ENCODE peak calls at places on chromosomes 5 and 9, in five cellular contexts. L, F, W, A and D are unnamed samples.

GRCh38 chr9:38707885-38708640 is 11.9 kb downstream of the FAM240B start:
- DNase-seq in L (no peak), F (peak; percentile 78), W (no peak), A (no peak), D (no peak)

GRCh38 chr5:62569466-62569865 is 9.2 kb upstream of the LRRC70 start:
- DNase-seq in L (no peak), F (no peak), W (no peak), A (no peak), D (no peak)

GRCh38 chr9:127535834-127536233 is 76.2 kb upstream of the STXBP1 start:
- DNase-seq in L (no peak), F (no peak), W (no peak), A (peak; percentile 53), D (no peak)

GRCh38 chr5:167642779-167643517 is 648.5 kb upstream of the WWC1 start:
- DNase-seq in L (no peak), F (no peak), W (no peak), A (peak; percentile 98), D (no peak)

GRCh38 chr5:74634611-74635286 is 5.8 kb downstream of the ENC1 start:
- DNase-seq in L (no peak), F (no peak), W (no peak), A (no peak), D (no peak)

GRCh38 chr5:5419291-5420210 is 2.9 kb upstream of the ICE1 start:
- DNase-seq in L (no peak), F (peak; percentile 63), W (no peak), A (peak; percentile 96), D (no peak)

GRCh38 chr5:33180900-33181299 is 259.9 kb upstream of the TARS1 start:
- DNase-seq in L (no peak), F (no peak), W (no peak), A (peak; percentile 36), D (no peak)

GRCh38 chr5:162209005-162209605 is 141.5 kb downstream of the GABRG2 start:
- DNase-seq in L (peak; percentile 26), F (peak; percentile 94), W (no peak), A (peak; percentile 6), D (no peak)

GRCh38 chr5:143924311-143924710 is 112.3 kb downstream of the HMHB1 start:
- DNase-seq in L (no peak), F (no peak), W (no peak), A (no peak), D (no peak)

GRCh38 chr5:64096771-64097170 is 68.9 kb upstream of the RNF180 start:
- DNase-seq in L (no peak), F (no peak), W (no peak), A (no peak), D (no peak)

GRCh38 chr9:19976226-19976625 is 187.4 kb upstream of the SLC24A2 start:
- DNase-seq in L (no peak), F (no peak), W (no peak), A (no peak), D (no peak)

GRCh38 chr5:137385064-137385463 is 114.1 kb downstream of the SPOCK1 start:
- DNase-seq in L (no peak), F (no peak), W (no peak), A (no peak), D (no peak)

GRCh38 chr9:37293664-37294524 is 128.6 kb upstream of the GRHPR start:
- DNase-seq in L (no peak), F (no peak), W (no peak), A (no peak), D (no peak)

GRCh38 chr5:149646564-149646963 is 65.3 kb downstream of the ARHGEF37 start:
- DNase-seq in L (no peak), F (peak; percentile 41), W (no peak), A (peak; percentile 35), D (no peak)

GRCh38 chr5:77076961-77077820 is 9.9 kb downstream of the ZBED3 start:
- DNase-seq in L (peak; percentile 79), F (peak; percentile 94), W (peak; percentile 49), A (peak; percentile 21), D (peak; percentile 55)

GRCh38 chr5:153223376-153223775 is 267.1 kb upstream of the GRIA1 start:
- DNase-seq in L (no peak), F (no peak), W (no peak), A (peak; percentile 5), D (no peak)

GRCh38 chr5:145056805-145057204 is 778.3 kb downstream of the PRELID2 start:
- DNase-seq in L (no peak), F (no peak), W (no peak), A (peak; percentile 56), D (no peak)

GRCh38 chr9:69933445-69933844 is 110.2 kb upstream of the MAMDC2 start:
- DNase-seq in L (no peak), F (no peak), W (no peak), A (no peak), D (no peak)

GRCh38 chr9:134637696-134638502 is 3.7 kb upstream of the COL5A1 start:
- DNase-seq in L (no peak), F (no peak), W (no peak), A (no peak), D (no peak)

GRCh38 chr9:90838098-90838497 is 36.5 kb downstream of the SYK start:
- DNase-seq in L (peak; percentile 8), F (peak; percentile 27), W (no peak), A (no peak), D (no peak)

GRCh38 chr9:72753261-72753893 is 199.5 kb downstream of the ALDH1A1 start:
- DNase-seq in L (no peak), F (no peak), W (no peak), A (peak; percentile 3), D (no peak)

GRCh38 chr9:121277518-121278275 is 9.7 kb downstream of the GSN start:
- DNase-seq in L (no peak), F (no peak), W (no peak), A (peak; percentile 46), D (no peak)

GRCh38 chr5:132098621-132099020 is 25.0 kb downstream of the CSF2 start:
- DNase-seq in L (no peak), F (no peak), W (no peak), A (no peak), D (no peak)

GRCh38 chr5:103393131-103393754 is 134.7 kb downstream of the MACIR start:
- DNase-seq in L (no peak), F (peak; percentile 64), W (no peak), A (no peak), D (no peak)

GRCh38 chr9:38160613-38161215 is 91.7 kb upstream of the SHB start:
- DNase-seq in L (peak; percentile 77), F (peak; percentile 92), W (peak; percentile 62), A (peak; percentile 38), D (no peak)

GRCh38 chr5:170312666-170313065 is 15.1 kb upstream of the LCP2 start:
- DNase-seq in L (no peak), F (no peak), W (no peak), A (peak; percentile 88), D (peak; percentile 97)

GRCh38 chr9:14692918-14693861 is at the start of gene ZDHHC21:
- DNase-seq in L (peak; percentile 78), F (peak; percentile 87), W (peak; percentile 58), A (peak; percentile 20), D (peak; percentile 48)
- TF ChIP-seq CTCF in L (no peak), F (no peak), W (no peak), A (no peak), D (no peak)

GRCh38 chr9:133340916-133341315 is 4.9 kb upstream of the SURF6 start:
- DNase-seq in L (no peak), F (no peak), W (no peak), A (no peak), D (no peak)

GRCh38 chr9:133342083-133342406 is 5.9 kb downstream of the MED22 start:
- DNase-seq in L (no peak), F (peak; percentile 90), W (no peak), A (no peak), D (no peak)

GRCh38 chr9:133344071-133344470 is 3.9 kb downstream of the MED22 start:
- DNase-seq in L (no peak), F (no peak), W (no peak), A (no peak), D (no peak)

GRCh38 chr9:133341369-133342082 is 5.5 kb upstream of the SURF6 start:
- DNase-seq in L (no peak), F (no peak), W (no peak), A (no peak), D (peak; percentile 81)

GRCh38 chr9:133342570-133342969 is 5.4 kb downstream of the MED22 start:
- DNase-seq in L (no peak), F (peak; percentile 71), W (no peak), A (no peak), D (no peak)
- TF ChIP-seq CTCF in L (no peak), F (no peak), W (no peak), A (peak; percentile 40), D (no peak)

DNA sequence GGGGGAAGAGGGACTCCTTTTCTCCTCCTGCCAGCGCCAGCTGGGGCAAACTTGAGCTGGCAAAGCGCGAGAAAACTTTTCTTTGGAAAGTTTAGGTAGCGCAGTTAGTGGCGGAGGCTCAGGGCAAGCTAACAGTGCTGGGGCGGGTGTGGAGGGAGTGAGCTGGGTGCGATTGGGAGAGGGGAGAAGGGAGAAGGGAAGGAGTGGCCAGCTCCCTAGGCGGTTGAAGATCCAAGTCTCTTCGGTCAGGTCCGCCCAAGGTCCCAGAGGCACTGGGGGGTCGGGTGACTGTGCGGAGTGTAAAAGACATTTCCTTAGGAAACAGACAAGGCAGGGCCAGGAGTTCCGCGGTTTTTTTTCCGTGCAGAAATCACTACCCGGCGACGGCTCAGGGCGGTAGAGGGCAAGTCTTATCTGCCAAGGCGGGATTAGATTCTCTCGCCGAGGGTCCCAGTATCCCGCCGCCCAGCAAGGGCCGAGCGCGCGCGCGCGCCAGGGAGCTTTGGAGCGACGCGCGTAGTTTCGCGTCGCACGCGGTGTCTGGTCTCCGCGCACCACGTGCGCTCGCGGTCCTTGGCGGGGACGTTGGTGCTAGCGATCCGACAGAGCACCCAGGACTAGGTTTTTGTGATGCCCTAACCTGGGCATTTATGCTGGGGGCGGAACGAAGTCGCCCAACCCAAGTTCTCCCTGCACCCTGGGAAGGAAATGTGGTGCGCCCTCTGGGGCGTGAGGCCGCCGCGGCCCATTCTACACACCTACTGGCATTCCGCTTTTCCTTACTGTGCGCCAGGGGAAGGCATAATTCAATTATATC is 33.7 kb upstream of the NFIB start:
- DNase-seq in L (no peak), F (peak; percentile 88), W (no peak), A (peak; percentile 15), D (no peak)
- TF ChIP-seq CTCF in L (no peak), F (peak; percentile 42), W (no peak), A (peak; percentile 25), D (no peak)

GRCh38 chr9:129497064-129497836 is 123.7 kb downstream of the C9orf50 start:
- DNase-seq in L (no peak), F (no peak), W (no peak), A (no peak), D (no peak)
- TF ChIP-seq CTCF in L (no peak), F (no peak), W (no peak), A (no peak), D (no peak)

GRCh38 chr5:173597304-173597703 is 19.1 kb downstream of the BOD1 start:
- DNase-seq in L (no peak), F (peak; percentile 30), W (no peak), A (no peak), D (no peak)

GRCh38 chr5:173604141-173604540 is 12.3 kb downstream of the BOD1 start:
- DNase-seq in L (no peak), F (no peak), W (no peak), A (no peak), D (no peak)

GRCh38 chr5:173598686-173599085 is 17.8 kb downstream of the BOD1 start:
- DNase-seq in L (no peak), F (peak; percentile 27), W (no peak), A (no peak), D (no peak)

DNA sequence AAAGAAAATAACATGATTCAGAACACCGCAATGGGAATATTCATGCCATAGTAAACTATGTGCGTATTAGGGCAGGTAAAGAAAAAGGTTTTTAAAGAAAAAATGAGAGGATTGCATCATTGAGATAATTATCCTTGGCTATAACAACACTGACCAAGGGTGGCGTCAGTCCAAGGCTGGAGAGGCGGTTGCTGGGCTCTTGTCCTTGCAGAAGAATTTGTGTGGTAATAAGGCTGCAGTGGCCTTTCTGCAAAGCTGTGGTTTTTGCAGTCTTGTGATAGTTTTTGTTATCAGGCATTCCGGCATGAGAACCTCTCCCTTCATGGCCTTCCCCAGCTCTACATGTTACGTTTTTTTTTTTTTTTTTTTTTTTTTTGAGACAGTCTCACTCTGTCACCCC is 14.0 kb downstream of the BOD1 start:
- DNase-seq in L (no peak), F (no peak), W (no peak), A (peak; percentile 79), D (no peak)
- TF ChIP-seq CTCF in L (no peak), F (peak; percentile 29), W (no peak), A (no peak), D (no peak)